ENCODE peak calls at places on chromosomes 7 and 10, in four cellular contexts. T, Y, Q and U are unnamed samples.
A peak's percentile ranks its signal among the peaks of the same experiment; 100 is the strongest.

GRCh38 chr10:68647928-68648327 is 73.1 kb upstream of the CCAR1 start:
- DNase-seq in T (no peak), Y (no peak), Q (no peak), U (no peak)

GRCh38 chr10:63819753-63820347 is 298.6 kb downstream of the REEP3 start:
- DNase-seq in Q (peak; percentile 59), T (peak; percentile 65), Y (peak; percentile 16), U (peak; percentile 65)

GRCh38 chr7:12772768-12773167 is 85.3 kb downstream of the ARL4A start:
- DNase-seq in T (no peak), Q (no peak), Y (no peak), U (no peak)

GRCh38 chr10:29329420-29329819 is 40.5 kb downstream of the LYZL1 start:
- DNase-seq in Y (no peak), T (no peak), Q (peak; percentile 35), U (no peak)

GRCh38 chr7:64872809-64873500 is 30.1 kb upstream of the ZNF273 start:
- DNase-seq in Q (no peak), T (no peak), Y (no peak), U (no peak)

GRCh38 chr10:50224330-50224952 is 26.9 kb downstream of the ASAH2 start:
- DNase-seq in T (no peak), Y (peak; percentile 61), Q (no peak), U (no peak)

GRCh38 chr7:90816511-90817142 is 220.5 kb downstream of the CDK14 start:
- DNase-seq in Y (peak; percentile 38), T (no peak), Q (no peak), U (no peak)

GRCh38 chr7:143435266-143435665 is 8.0 kb upstream of the TAS2R60 start:
- DNase-seq in T (no peak), Q (no peak), Y (no peak), U (no peak)

GRCh38 chr7:137001478-137001877 is 133.0 kb downstream of the CHRM2 start:
- DNase-seq in T (no peak), Q (no peak), Y (no peak), U (no peak)

GRCh38 chr10:107430446-107430845 is 265.9 kb upstream of the SORCS1 start:
- DNase-seq in T (no peak), Q (no peak), Y (no peak), U (no peak)

GRCh38 chr7:130086938-130087337 is 16.6 kb downstream of the KLHDC10 start:
- DNase-seq in Y (no peak), T (no peak), Q (no peak), U (no peak)

GRCh38 chr7:44065431-44066110 is at the start of gene PGAM2:
- DNase-seq in T (peak; percentile 52), Y (no peak), Q (no peak), U (peak; percentile 50)

GRCh38 chr10:97708976-97709745 is 4.4 kb upstream of the MARVELD1 start:
- DNase-seq in Q (peak; percentile 87), Y (no peak), T (peak; percentile 65), U (peak; percentile 62)

GRCh38 chr7:98091523-98091922 is 15.1 kb upstream of the LMTK2 start:
- DNase-seq in T (no peak), Y (no peak), Q (no peak), U (no peak)

GRCh38 chr7:120966961-120967360 is 16.4 kb downstream of the ING3 start:
- DNase-seq in Q (no peak), T (no peak), Y (no peak), U (no peak)
- H3K36me3 ChIP-seq in Q (no peaks in the 10 kb centered on the region), T (no peaks in the 10 kb centered on the region), Y (peaks cover 22% of the 10 kb centered on the region), U (peaks cover 78% of the 10 kb centered on the region)

GRCh38 chr7:47807126-47807525 is 141.1 kb downstream of the PKD1L1 start:
- DNase-seq in Q (no peak), T (no peak), Y (no peak), U (no peak)
- H3K27ac ChIP-seq in Q (peak overlapping the region; percentile 28), T (no peak overlapping the region), Y (no peak overlapping the region), U (peak overlapping the region; percentile 66)

GRCh38 chr7:13904689-13905088 is 84.8 kb downstream of the ETV1 start:
- DNase-seq in T (no peak), Q (no peak), Y (no peak), U (no peak)
- H3K4me1 ChIP-seq in T (no peaks in the 10 kb centered on the region), Q (no peaks in the 10 kb centered on the region), Y (no peaks in the 10 kb centered on the region), U (no peaks in the 10 kb centered on the region)

DNA sequence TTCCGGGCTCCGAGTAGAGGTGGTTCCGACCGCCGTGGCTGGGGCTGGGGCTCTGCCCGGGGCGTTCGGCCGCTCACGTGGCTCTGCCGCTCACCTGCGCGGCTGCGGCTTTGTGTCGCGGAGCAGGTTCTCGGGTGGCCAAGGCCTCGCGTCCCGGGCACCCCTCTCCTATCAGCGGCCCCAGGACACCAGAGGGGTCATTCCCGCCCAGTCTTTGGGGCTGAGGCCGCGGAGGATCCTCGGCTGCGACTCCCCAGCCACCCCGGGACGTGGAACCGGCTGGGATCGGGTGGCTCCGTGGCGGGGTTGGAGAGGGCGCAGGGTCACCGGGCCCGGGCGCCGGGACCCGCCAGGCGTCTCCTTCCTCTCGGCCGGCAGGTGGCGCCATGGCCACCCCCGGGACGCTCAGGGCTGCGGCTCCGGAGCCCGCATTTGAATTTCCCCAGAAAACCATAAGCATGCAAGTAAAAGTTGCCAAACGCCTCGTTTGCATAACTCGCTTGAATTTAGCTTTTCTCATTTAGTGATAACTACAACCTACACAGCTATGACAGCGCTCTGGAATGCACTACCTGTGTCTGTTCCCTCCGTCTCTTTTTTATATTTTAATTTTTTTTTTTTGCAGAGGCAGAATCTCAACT is 1.2 kb downstream of the COL26A1 start:
- DNase-seq in Q (peak; percentile 40), T (peak; percentile 71), Y (peak; percentile 57), U (peak; percentile 75)
- H3K36me3 ChIP-seq in Q (no peaks in the 10 kb centered on the region), T (no peaks in the 10 kb centered on the region), Y (no peaks in the 10 kb centered on the region), U (no peaks in the 10 kb centered on the region)

GRCh38 chr7:115965241-115965640 is 65.3 kb downstream of the TFEC start:
- DNase-seq in Y (no peak), T (no peak), Q (no peak), U (no peak)
- H3K27ac ChIP-seq in Y (no peak overlapping the region), T (no peak overlapping the region), Q (no peak overlapping the region), U (no peak overlapping the region)

DNA sequence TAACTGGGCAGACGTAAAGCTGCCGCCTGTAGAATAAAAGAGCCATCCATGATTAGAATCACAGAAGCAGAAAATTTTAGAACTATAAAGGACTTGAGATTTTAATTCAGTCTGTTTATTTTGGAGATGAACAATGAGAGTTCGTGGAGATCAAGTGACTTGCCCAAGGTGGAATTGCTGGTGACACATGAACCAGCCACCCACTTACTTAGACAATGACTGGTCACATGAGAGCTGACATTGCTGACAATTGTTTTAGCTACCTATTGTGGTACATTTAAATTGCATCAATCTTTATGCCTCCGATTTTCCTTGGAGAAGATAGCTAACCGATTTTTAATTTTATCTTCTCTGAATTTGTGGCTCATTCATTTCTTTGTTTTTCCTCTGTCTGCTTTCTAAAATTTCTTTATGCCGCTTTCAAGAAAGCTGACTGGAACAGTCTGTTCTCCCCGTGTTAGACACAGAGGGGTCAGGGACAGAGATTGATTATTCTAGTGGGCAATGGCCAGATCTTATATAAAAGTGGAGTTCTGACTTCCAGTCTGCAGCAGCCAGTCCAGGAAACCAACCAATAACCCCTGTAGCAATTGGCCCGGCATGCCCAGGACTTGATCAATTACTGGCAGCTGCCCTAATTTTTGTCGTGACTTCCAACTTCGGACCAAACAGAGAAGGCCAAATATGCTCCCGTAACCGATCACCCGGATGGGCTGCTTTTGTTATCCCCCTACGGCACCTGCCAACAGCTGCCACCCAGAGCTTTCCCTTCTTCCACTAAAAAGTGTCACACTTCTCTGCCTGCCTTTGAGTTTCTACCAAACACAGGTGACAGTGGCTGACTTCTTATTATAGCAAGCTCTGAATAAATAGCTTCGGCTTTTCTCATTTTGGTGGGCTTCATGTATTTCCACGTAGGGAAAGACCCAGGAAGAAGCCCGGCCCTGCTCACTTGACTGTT is 241.6 kb downstream of the CAMK1D start:
- DNase-seq in Q (no peak), T (no peak), Y (no peak), U (no peak)
- H3K4me1 ChIP-seq in Q (no peaks in the 10 kb centered on the region), T (no peaks in the 10 kb centered on the region), Y (no peaks in the 10 kb centered on the region), U (no peaks in the 10 kb centered on the region)

GRCh38 chr10:53122265-53122664 is 349.7 kb upstream of the MBL2 start:
- DNase-seq in Q (no peak), Y (no peak), T (no peak), U (no peak)
- H3K36me3 ChIP-seq in Q (no peaks in the 10 kb centered on the region), Y (no peaks in the 10 kb centered on the region), T (no peaks in the 10 kb centered on the region), U (no peaks in the 10 kb centered on the region)